ENCODE peak calls at places on chromosomes 16 and 17, in four cellular contexts. P is K562, E is retinal pigment epithelial cell, H is prostate gland. Y is an unnamed sample.

GRCh38 chr16:27921134-27921533 is 142.4 kb downstream of the GSG1L start:
- DNase-seq in P (no peak), E (no peak), H (no peak), Y (no peak)

GRCh38 chr16:88315543-88316105 is 67.1 kb upstream of the ZNF469 start:
- DNase-seq in P (peak), E (no peak), H (no peak), Y (no peak)

GRCh38 chr16:66523861-66524354 is 26.0 kb downstream of the TK2 start:
- DNase-seq in P (no peak), E (no peak), H (no peak), Y (no peak)

GRCh38 chr16:27346818-27347217 is 33.0 kb downstream of the IL4R start:
- DNase-seq in P (peak), E (no peak), H (no peak), Y (no peak)

GRCh38 chr16:88995746-88996535 is 18.9 kb upstream of the CBFA2T3 start:
- DNase-seq in P (no peak), E (no peak), H (no peak), Y (no peak)

GRCh38 chr16:82655315-82655714 is 28.5 kb downstream of the CDH13 start:
- DNase-seq in P (no peak), E (no peak), H (no peak), Y (no peak)

GRCh38 chr16:75236232-75236631 is 15.2 kb downstream of the BCAR1 start:
- DNase-seq in P (no peak), E (no peak), H (no peak), Y (no peak)

GRCh38 chr17:15197229-15197628 is 67.9 kb downstream of the PMP22 start:
- DNase-seq in P (no peak), E (no peak), H (no peak), Y (no peak)

GRCh38 chr17:37608369-37609169 is 649 bp downstream of the SYNRG start:
- DNase-seq in P (no peak), E (no peak), H (peak), Y (no peak)

GRCh38 chr16:82232806-82233205 is 62.8 kb upstream of the MPHOSPH6 start:
- DNase-seq in P (no peak), E (no peak), H (no peak), Y (no peak)

GRCh38 chr16:49495596-49496355 is 122.2 kb downstream of the C16orf78 start:
- DNase-seq in P (no peak), E (no peak), H (no peak), Y (peak)

GRCh38 chr16:74064120-74064735 is 232.4 kb upstream of the PSMD7 start:
- DNase-seq in P (no peak), E (no peak), H (no peak), Y (no peak)

GRCh38 chr17:2731807-2732206 is 17.6 kb downstream of the CCDC92B start:
- DNase-seq in P (no peak), E (no peak), H (no peak), Y (no peak)

GRCh38 chr16:1026057-1026783 is 44.6 kb downstream of the SOX8 start:
- DNase-seq in P (no peak), E (no peak), H (no peak), Y (no peak)

GRCh38 chr17:78252111-78252634 is 20.7 kb downstream of the TMEM235 start:
- DNase-seq in P (no peak), E (no peak), H (no peak), Y (no peak)

GRCh38 chr17:74935048-74935447 is 650 bp upstream of the OTOP3 start:
- DNase-seq in P (no peak), E (no peak), H (no peak), Y (no peak)

GRCh38 chr16:75138636-75139035 is 9.7 kb upstream of the ZFP1 start:
- DNase-seq in P (no peak), E (no peak), H (no peak), Y (no peak)

GRCh38 chr17:40315678-40316570 is 6.9 kb downstream of the RARA start:
- DNase-seq in P (no peak), E (no peak), H (no peak), Y (no peak)

GRCh38 chr17:77061711-77062110 is 79.1 kb upstream of the SEC14L1 start:
- DNase-seq in P (no peak), E (no peak), H (no peak), Y (no peak)

GRCh38 chr17:40316571-40317344 is 7.8 kb downstream of the RARA start:
- DNase-seq in P (no peak), E (no peak), H (peak), Y (no peak)

DNA sequence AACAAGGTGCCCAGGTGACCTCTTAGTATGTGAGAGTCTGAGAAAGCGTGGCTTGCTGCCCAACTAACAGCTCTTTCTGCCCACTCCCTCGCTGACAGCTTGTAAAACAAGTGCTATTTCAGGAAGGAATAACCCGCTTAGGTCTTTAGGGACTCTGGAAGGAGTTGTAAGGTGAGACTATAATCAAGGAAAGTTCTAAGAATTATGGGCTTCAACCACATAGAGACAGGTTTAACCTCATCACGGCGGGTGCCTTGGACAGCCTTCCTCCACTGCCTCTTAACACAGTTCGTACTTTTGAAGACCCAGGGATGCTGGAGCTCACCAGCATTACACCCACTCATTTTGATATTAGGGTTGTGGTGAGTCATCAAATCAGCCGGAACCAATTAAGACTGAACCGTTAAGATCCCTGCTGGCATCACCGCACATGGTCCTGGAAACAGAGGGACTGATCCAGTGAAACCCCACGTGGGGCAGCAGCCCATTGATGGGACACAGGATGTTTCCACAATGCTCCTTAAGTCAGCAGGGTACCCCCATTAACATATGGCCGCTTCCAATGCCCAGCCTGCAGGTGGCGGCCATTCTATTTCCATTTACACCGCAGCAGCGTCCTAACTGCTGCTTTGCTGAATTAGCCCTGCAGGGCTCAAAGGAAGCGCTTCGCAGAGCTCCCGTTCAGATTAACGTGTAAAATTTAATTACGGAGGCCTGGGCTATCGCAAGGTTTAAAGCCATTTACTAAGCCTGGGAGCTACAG is 176.6 kb upstream of the SDK2 start:
- DNase-seq in P (peak), E (no peak), H (no peak), Y (no peak)
- TF ChIP-seq CTCF in P (peak), E (no peak), H (peak), Y (peak)

DNA sequence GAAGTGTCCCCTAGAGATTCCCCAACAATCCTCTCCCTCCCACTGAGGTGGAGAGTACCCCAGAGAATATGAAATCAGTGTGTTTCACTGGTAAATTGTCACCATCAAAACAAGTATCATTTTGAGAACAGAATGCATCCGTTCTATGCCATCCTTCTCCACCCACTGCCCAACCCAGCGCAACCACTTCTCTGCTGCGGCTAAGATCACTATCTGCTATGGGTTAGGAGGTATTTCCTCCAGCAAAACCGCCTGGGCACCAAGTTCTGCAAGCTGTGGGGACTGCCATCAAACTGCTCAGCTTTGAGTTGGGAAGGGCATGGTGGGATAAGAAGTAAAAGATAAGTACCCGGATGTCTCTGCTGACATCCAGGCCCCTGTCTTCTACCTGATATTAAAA is 24.4 kb downstream of the CNTNAP1 start:
- DNase-seq in P (no peak), E (no peak), H (no peak), Y (no peak)
- TF ChIP-seq CTCF in P (no peak), E (no peak), H (no peak), Y (no peak)

DNA sequence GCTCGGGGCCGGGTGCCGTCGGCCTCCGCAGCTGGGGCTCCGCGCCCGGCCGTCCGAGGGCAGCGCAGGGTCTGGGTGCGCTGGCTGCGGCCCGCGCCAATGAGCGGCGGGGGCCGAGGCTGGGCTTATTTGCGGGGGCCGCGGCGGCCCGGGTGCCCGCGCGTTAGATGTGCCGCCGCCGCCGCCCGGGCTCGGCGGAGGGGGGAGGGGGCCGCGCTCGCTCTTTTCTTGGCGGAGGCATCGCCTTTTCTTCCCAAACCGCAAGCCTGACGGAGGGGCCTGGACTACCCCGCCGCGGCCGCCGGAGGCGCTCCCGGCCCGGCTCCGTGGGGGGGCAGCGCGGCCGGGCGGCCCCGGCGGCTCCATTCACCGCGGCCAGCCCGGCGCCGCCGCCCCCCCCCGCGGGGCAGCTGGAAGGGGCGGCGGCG is at the start of gene NOTUM:
- DNase-seq in P (peak), E (no peak), H (no peak), Y (no peak)
- TF ChIP-seq CTCF in P (peak), E (peak), H (peak), Y (peak)

GRCh38 chr17:58252141-58252540 is 13.8 kb downstream of the LPO start:
- DNase-seq in P (no peak), E (no peak), H (no peak), Y (peak)
- TF ChIP-seq CTCF in P (no peak), E (no peak), H (no peak), Y (no peak)

GRCh38 chr17:33200116-33200515 is 93.0 kb downstream of the ASIC2 start:
- DNase-seq in P (no peak), E (no peak), H (no peak), Y (no peak)

GRCh38 chr17:33202796-33203195 is 90.3 kb downstream of the ASIC2 start:
- DNase-seq in P (no peak), E (no peak), H (no peak), Y (no peak)

GRCh38 chr17:33202011-33202410 is 91.1 kb downstream of the ASIC2 start:
- DNase-seq in P (no peak), E (no peak), H (no peak), Y (no peak)

GRCh38 chr17:33201255-33201654 is 91.8 kb downstream of the ASIC2 start:
- DNase-seq in P (peak), E (no peak), H (no peak), Y (no peak)

GRCh38 chr17:33200587-33200986 is 92.5 kb downstream of the ASIC2 start:
- DNase-seq in P (peak), E (no peak), H (no peak), Y (no peak)
- TF ChIP-seq CTCF in P (no peak), E (peak), H (no peak), Y (no peak)

Y was measured in osteocyte.